ENCODE peak calls at places on chromosome 5, in seven cellular contexts. B is astrocyte of the spinal cord; L is omental fat pad; Y is activated CD8-positive, alpha-beta T cell treated with anti-CD3 and anti-CD28 coated beads for 36 hours; P is kidney; G is A549; E is prostate gland. D is an unnamed sample.

GRCh38 chr5:139755892-139756671 is 39.5 kb upstream of the PSD2 start:
- DNase-seq in E (no peak), P (peak; percentile 56), Y (peak; percentile 49), B (no peak), G (no peak), L (no peak), D (no peak)

GRCh38 chr5:149317281-149318048 is 27.8 kb upstream of the GRPEL2 start:
- DNase-seq in L (no peak), Y (peak; percentile 59), P (no peak), E (no peak), B (peak; percentile 58), G (peak; percentile 69), D (no peak)

GRCh38 chr5:169302491-169303118 is 1.7 kb upstream of the SLIT3 start:
- DNase-seq in Y (peak; percentile 69), P (peak; percentile 83), B (peak; percentile 86), L (peak; percentile 49), E (peak; percentile 63), G (peak; percentile 81), D (peak; percentile 87)

GRCh38 chr5:173530547-173530946 is 85.9 kb downstream of the BOD1 start:
- DNase-seq in B (no peak), E (no peak), P (no peak), L (no peak), Y (no peak), G (peak; percentile 17), D (no peak)

GRCh38 chr5:9454012-9454481 is 91.8 kb downstream of the SEMA5A start:
- DNase-seq in B (no peak), E (no peak), L (no peak), Y (no peak), G (no peak), P (no peak), D (no peak)

GRCh38 chr5:179180061-179180460 is 119.9 kb downstream of the ZNF354C start:
- DNase-seq in L (no peak), B (no peak), Y (no peak), G (no peak), P (peak; percentile 20), E (no peak), D (no peak)

GRCh38 chr5:1354491-1355033 is 9.7 kb upstream of the CLPTM1L start:
- DNase-seq in L (no peak), B (no peak), Y (no peak), P (no peak), E (no peak), G (no peak), D (no peak)

GRCh38 chr5:72955143-72955767 is 586 bp upstream of the FCHO2 start:
- DNase-seq in P (peak; percentile 95), E (no peak), L (peak; percentile 38), Y (peak; percentile 31), B (no peak), G (no peak), D (no peak)

GRCh38 chr5:139389701-139390638 is at the start of gene MZB1:
- DNase-seq in Y (peak; percentile 91), B (no peak), P (no peak), E (no peak), L (no peak), G (no peak), D (no peak)

GRCh38 chr5:175814676-175815075 is 56.7 kb upstream of the CPLX2 start:
- DNase-seq in Y (no peak), E (no peak), B (peak; percentile 63), L (no peak), G (peak; percentile 94), P (no peak), D (no peak)

GRCh38 chr5:1112596-1113331 is 901 bp upstream of the SLC12A7 start:
- DNase-seq in L (no peak), Y (no peak), E (no peak), P (no peak), B (no peak), G (no peak), D (no peak)

GRCh38 chr5:72842816-72843215 is 26.4 kb downstream of the TNPO1 start:
- DNase-seq in Y (peak; percentile 22), E (no peak), G (peak; percentile 56), B (peak; percentile 39), L (no peak), P (no peak), D (no peak)

GRCh38 chr5:137073192-137073591 is 425.9 kb downstream of the SPOCK1 start:
- DNase-seq in P (no peak), Y (no peak), G (no peak), L (no peak), E (no peak), B (no peak), D (no peak)

GRCh38 chr5:122153230-122153629 is 23.9 kb downstream of the ZNF474 start:
- DNase-seq in G (no peak), P (no peak), L (no peak), Y (no peak), B (peak; percentile 85), E (no peak), D (no peak)

GRCh38 chr5:2779459-2779858 is 28.0 kb upstream of the IRX2 start:
- DNase-seq in E (no peak), P (no peak), L (no peak), Y (no peak), G (no peak), B (no peak), D (no peak)

GRCh38 chr5:159286420-159287035 is 23.4 kb downstream of the UBLCP1 start:
- DNase-seq in B (peak; percentile 48), Y (no peak), G (no peak), L (no peak), P (no peak), E (no peak), D (no peak)

GRCh38 chr5:39100301-39100850 is 26.2 kb upstream of the RICTOR start:
- DNase-seq in G (no peak), L (no peak), E (no peak), P (no peak), Y (no peak), B (no peak), D (no peak)

GRCh38 chr5:151023047-151023615 is 2.7 kb downstream of the GPX3 start:
- DNase-seq in P (no peak), L (no peak), Y (no peak), G (no peak), E (peak; percentile 65), B (no peak), D (no peak)

GRCh38 chr5:111574316-111574715 is 62.0 kb upstream of the STARD4 start:
- DNase-seq in B (no peak), G (no peak), Y (no peak), E (no peak), L (no peak), P (no peak), D (no peak)

GRCh38 chr5:11700376-11700775 is 203.9 kb downstream of the CTNND2 start:
- DNase-seq in E (no peak), B (no peak), Y (no peak), G (no peak), L (no peak), P (no peak), D (no peak)

GRCh38 chr5:157544623-157544989 is 31.0 kb downstream of the ADAM19 start:
- DNase-seq in Y (no peak), L (no peak), E (no peak), P (no peak), G (no peak), B (no peak), D (no peak)

GRCh38 chr5:5980601-5981000 is 397.7 kb downstream of the MED10 start:
- DNase-seq in G (no peak), E (no peak), Y (no peak), B (no peak), P (no peak), L (no peak), D (no peak)

GRCh38 chr5:75885849-75886596 is 168.8 kb upstream of the POC5 start:
- DNase-seq in Y (no peak), E (no peak), L (no peak), P (no peak), B (no peak), G (no peak), D (no peak)
- TF ChIP-seq CTCF in Y (no peak), E (peak; percentile 5), L (no peak), P (peak; percentile 11), B (no peak), G (no peak), D (no peak)

GRCh38 chr5:34919077-34919476 is 3.6 kb downstream of the BRIX1 start:
- DNase-seq in E (no peak), Y (no peak), G (no peak), L (no peak), B (no peak), P (no peak), D (no peak)
- TF ChIP-seq CTCF in E (no peak), Y (no peak), G (peak; percentile 27), L (no peak), B (no peak), P (no peak), D (no peak)

DNA sequence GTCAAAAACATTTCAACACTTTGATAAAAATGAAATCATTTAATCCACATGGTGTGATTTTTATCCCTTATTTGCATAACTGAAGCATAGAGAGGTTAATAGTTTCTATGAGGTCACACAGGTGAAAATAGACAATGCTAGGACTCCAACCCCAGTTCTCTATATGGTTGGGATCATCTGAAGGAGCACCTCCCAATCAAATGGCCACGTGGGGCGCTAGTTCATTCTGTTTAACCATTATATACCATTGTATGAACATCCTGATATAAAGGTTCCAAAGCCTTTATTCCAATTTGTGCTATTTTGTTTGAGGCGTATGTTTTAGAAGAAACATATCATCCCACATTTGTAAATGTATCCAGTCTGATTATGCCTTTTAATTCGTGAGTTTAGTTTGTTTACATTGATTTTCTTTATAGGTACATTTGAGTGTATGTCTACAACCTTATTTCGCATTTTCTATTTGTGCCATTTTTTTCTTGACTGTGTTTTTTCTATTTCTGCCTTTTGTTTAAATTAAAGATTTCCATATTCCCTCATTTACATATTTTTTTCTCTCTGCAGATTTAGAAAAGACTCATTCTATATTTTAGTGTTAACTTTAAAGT is 1092.0 kb downstream of the MAT2B start:
- DNase-seq in P (no peak), L (no peak), E (no peak), Y (peak; percentile 22), G (no peak), B (no peak), D (no peak)
- TF ChIP-seq CTCF in P (no peak), L (no peak), E (no peak), Y (peak; percentile 23), G (peak; percentile 23), B (peak; percentile 37), D (no peak)

GRCh38 chr5:27129926-27130325 is 91.5 kb upstream of the CDH9 start:
- DNase-seq in P (no peak), Y (no peak), E (no peak), L (no peak), G (no peak), B (no peak), D (no peak)

GRCh38 chr5:27125856-27126255 is 87.5 kb upstream of the CDH9 start:
- DNase-seq in E (no peak), G (no peak), B (no peak), P (no peak), L (no peak), Y (no peak), D (no peak)

GRCh38 chr5:27130587-27130986 is 92.2 kb upstream of the CDH9 start:
- DNase-seq in B (peak; percentile 41), G (no peak), E (no peak), L (no peak), Y (no peak), P (no peak), D (no peak)

GRCh38 chr5:27124590-27124989 is 86.2 kb upstream of the CDH9 start:
- DNase-seq in Y (no peak), G (peak; percentile 21), L (no peak), E (no peak), P (no peak), B (peak; percentile 27), D (no peak)
- TF ChIP-seq CTCF in Y (no peak), G (peak; percentile 19), L (no peak), E (no peak), P (peak; percentile 8), B (peak; percentile 59), D (no peak)